ENCODE peak calls at places on chromosomes 2 and 18, in four cellular contexts. S is K562, F is H1, N is GM12878. U is an unnamed sample.
A peak's percentile ranks its signal among the peaks of the same experiment; 100 is the strongest.

GRCh38 chr18:63730788-63731187 is 28.0 kb downstream of the SERPINB11 start:
- DNase-seq in S (no peak), F (no peak), N (no peak), U (no peak)

GRCh38 chr18:11947214-11948119 is 33.8 kb upstream of the IMPA2 start:
- DNase-seq in S (peak; percentile 79), F (peak; percentile 83), N (peak; percentile 69), U (peak; percentile 97)

GRCh38 chr2:234989183-234989701 is 37.4 kb downstream of the SH3BP4 start:
- DNase-seq in S (no peak), F (no peak), N (no peak), U (no peak)

GRCh38 chr2:196977491-196977890 is 51.0 kb upstream of the PGAP1 start:
- DNase-seq in S (no peak), F (no peak), N (no peak), U (peak; percentile 23)

GRCh38 chr18:68847219-68847860 is 49.5 kb downstream of the CCDC102B start:
- DNase-seq in S (no peak), F (no peak), N (no peak), U (peak; percentile 63)

GRCh38 chr2:84388921-84389490 is 70.1 kb downstream of the SUCLG1 start:
- DNase-seq in S (no peak), F (no peak), N (no peak), U (no peak)

GRCh38 chr2:172395503-172395902 is 31.9 kb upstream of the ITGA6 start:
- DNase-seq in S (no peak), F (no peak), N (no peak), U (peak; percentile 43)

GRCh38 chr2:146239392-146240135 is 1605.3 kb upstream of the ACVR2A start:
- DNase-seq in S (no peak), F (no peak), N (no peak), U (peak; percentile 93)

GRCh38 chr2:173027181-173028128 is 48.2 kb upstream of the MAP3K20 start:
- DNase-seq in S (peak; percentile 81), F (peak; percentile 85), N (peak; percentile 41), U (peak; percentile 93)

GRCh38 chr18:23126352-23127056 is 8.8 kb upstream of the CABLES1 start:
- DNase-seq in S (no peak), F (no peak), N (no peak), U (no peak)

GRCh38 chr2:12762976-12763375 is 46.2 kb downstream of the TRIB2 start:
- DNase-seq in S (no peak), F (no peak), N (no peak), U (no peak)

GRCh38 chr2:104521247-104521646 is 332.7 kb upstream of the POU3F3 start:
- DNase-seq in S (no peak), F (peak; percentile 54), N (no peak), U (no peak)

GRCh38 chr2:36626071-36626470 is 28.1 kb upstream of the FEZ2 start:
- DNase-seq in S (no peak), F (no peak), N (no peak), U (no peak)

GRCh38 chr2:66686768-66687167 is 251.8 kb downstream of the MEIS1 start:
- DNase-seq in S (no peak), F (no peak), N (no peak), U (peak; percentile 23)

DNA sequence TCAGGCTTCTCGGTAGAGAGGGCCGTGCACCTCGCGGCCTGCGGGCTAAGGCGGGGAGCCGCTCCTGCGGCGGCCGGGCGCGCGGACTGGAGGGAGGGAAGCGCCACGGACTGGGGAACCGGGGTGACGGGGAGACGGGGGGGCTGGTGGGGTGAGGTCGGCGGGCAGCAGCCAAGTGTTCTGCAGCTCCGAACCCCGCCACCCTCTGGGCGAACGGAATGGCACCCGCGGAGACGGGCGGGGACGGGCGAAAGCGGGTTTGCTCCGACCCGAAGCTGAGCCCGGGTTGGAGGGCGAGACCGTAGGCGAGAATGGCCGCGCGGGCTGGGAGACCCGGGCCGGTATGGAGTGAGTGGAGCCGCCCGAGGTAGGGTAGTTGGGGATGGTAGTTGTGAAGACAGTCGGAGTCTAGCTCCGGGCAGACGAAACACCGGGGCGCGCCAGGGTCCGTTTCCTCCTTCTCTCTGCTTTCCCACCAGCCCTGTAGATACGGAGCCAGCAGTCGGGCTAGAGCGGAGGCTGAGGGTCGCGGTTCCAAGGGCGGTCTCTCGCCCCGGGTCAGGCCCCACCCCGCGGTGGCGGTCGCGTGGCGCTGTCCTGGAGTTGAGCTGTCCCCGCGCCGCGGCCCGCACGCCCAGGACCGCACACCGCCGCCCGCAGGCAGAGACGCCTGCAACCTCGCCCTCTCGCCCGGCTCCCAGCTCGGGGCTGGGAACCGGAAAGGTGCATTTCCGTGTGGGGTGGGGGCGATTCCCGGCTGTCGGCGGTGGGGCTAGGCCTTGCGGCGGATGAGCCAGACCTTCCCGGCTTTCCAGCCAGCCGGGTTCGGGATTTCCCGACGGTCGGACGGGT is 160.3 kb upstream of the SIX2 start:
- DNase-seq in S (no peak), F (peak; percentile 78), N (no peak), U (no peak)
- TF ChIP-seq CHD1 in S (no peak), F (no peak), N (no peak), U (no peak)

GRCh38 chr2:27445155-27445554 is 3.0 kb downstream of the KRTCAP3 start:
- DNase-seq in S (no peak), F (no peak), N (no peak), U (no peak)

GRCh38 chr2:27441958-27442281 is 261 bp upstream of the KRTCAP3 start:
- DNase-seq in S (no peak), F (no peak), N (no peak), U (no peak)

GRCh38 chr2:27442981-27443323 is 771 bp downstream of the KRTCAP3 start:
- DNase-seq in S (no peak), F (peak; percentile 49), N (no peak), U (no peak)

GRCh38 chr2:27441226-27441926 is 805 bp upstream of the KRTCAP3 start:
- DNase-seq in S (peak; percentile 86), F (peak; percentile 50), N (no peak), U (no peak)

DNA sequence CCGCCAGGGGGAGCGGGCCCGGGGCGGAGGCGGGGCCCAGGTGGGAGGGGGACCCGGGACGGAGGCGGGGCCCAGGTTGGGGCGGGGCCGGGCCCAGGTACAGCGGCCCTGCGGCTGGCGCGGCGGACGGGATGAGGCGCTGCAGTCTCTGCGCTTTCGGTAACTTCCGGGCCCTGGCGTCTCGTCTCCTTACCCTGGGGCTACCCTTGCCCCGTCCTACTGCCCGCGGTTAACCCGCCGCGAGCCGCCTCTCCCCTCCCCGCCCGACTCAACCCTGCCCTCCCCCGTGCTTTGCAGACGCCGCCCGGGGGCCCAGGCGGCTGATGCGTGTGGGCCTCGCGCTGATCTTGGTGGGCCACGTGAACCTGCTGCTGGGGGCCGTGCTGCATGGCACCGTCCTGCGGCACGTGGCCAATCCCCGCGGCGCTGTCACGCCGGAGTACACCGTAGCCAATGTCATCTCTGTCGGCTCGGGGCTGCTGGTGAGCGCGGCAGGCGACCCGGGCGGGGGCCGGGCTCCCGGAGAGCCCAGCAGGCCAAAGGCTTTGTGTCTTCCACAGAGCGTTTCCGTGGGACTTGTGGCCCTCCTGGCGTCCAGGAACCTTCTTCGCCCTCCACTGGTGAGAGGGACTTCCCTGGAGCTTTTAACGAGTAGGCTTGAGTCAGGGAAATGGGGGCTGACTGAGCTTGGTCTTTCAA is at the start of gene KRTCAP3:
- DNase-seq in S (peak; percentile 73), F (peak; percentile 94), N (no peak), U (no peak)
- TF ChIP-seq RFX5 in S (no peak), F (no peak), N (no peak), U (no peak)

GRCh38 chr2:232568161-232568560 is 17.7 kb downstream of the EIF4E2 start:
- DNase-seq in S (no peak), F (no peak), N (no peak), U (peak; percentile 84)

GRCh38 chr2:232573821-232574435 is 23.4 kb downstream of the EIF4E2 start:
- DNase-seq in S (no peak), F (no peak), N (no peak), U (no peak)

GRCh38 chr2:232573042-232573441 is 22.6 kb downstream of the EIF4E2 start:
- DNase-seq in S (no peak), F (no peak), N (no peak), U (no peak)

GRCh38 chr2:232574674-232575403 is 24.4 kb downstream of the EIF4E2 start:
- DNase-seq in S (no peak), F (no peak), N (no peak), U (peak; percentile 83)

DNA sequence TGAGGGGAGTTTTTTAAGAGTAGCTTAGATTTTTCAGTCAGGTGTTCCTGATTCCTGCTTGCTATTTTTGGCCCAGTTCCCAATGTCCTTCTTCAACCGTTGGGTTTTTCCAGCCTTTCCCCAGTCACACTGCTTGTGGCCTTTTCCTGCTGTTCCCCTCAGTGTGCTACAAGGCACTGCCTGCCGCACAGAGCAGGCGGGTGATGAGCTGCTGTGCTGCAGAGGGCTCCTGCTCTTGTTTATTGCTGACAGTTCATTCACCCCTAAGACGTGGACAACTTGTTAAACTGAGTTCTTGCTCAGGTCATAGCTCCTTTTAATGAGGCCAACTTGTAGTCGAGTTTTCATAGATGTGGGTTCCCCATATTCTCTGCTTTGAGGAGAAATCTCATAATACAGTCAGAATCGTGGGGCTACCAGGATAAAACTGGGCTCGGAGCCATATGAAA is 20.6 kb downstream of the EIF4E2 start:
- DNase-seq in S (no peak), F (no peak), N (no peak), U (peak; percentile 11)
- TF ChIP-seq CHD1 in S (no peak), F (no peak), N (no peak), U (no peak)

GRCh38 chr2:169173876-169174275 is 104.5 kb downstream of the DHRS9 start:
- DNase-seq in S (no peak), F (no peak), N (no peak), U (no peak)
- TF ChIP-seq RFX5 in S (no peak), F (no peak), N (no peak), U (no peak)

DNA sequence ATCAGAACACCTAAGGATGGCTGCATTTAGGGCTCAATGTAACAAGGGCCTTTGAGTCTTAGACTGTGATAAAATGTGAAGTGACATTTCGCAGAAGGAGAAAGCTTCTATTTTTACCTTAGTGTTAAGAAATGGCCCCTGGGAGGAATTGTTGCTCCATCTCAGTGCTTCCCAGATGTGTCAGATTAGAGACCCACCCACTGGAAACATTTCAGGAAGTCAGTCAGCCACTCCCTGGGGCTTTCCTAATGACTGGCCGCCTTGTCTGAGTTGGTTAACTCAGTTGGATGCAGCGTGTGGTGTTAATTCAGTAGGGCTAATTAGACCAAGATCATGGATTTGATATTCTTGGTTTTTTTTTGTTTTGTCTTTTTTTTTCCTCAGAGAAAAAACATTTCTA is 355.9 kb downstream of the PIK3C3 start:
- DNase-seq in S (no peak), F (no peak), N (no peak), U (no peak)
- TF ChIP-seq CHD1 in S (no peak), F (no peak), N (no peak), U (no peak)

U was measured in IMR-90.